ENCODE peak calls at places on chromosome 13, in ten cellular contexts. P is fibroblast of the aortic adventitia, W is heart left ventricle, D is AG09309, L is Caco-2, N is fibroblast of lung, Q is ovary, Z is PC-9, G is cardiac muscle cell, K is heart right ventricle. V is an unnamed sample.

GRCh38 chr13:81874253-81874652 is 1533.3 kb upstream of the SPRY2 start:
- DNase-seq in K (no peak), P (no peak), Q (no peak), N (no peak), G (no peak), W (no peak), D (no peak), L (no peak), Z (no peak), V (no peak)

GRCh38 chr13:98447881-98448641 is 128.8 kb downstream of the STK24 start:
- DNase-seq in G (peak; percentile 82), L (no peak), W (peak; percentile 63), D (no peak), Z (no peak), N (peak; percentile 43), Q (peak; percentile 63), K (peak; percentile 60), P (no peak), V (no peak)

GRCh38 chr13:110907951-110908898 is 6.6 kb downstream of the ANKRD10 start:
- DNase-seq in P (peak; percentile 35), Z (peak; percentile 82), W (no peak), D (no peak), L (peak; percentile 73), Q (no peak), K (no peak), N (no peak), G (no peak), V (peak; percentile 81)

GRCh38 chr13:111558700-111559088 is 238.3 kb downstream of the TEX29 start:
- DNase-seq in N (no peak), Q (no peak), W (no peak), L (no peak), P (no peak), Z (no peak), G (no peak), K (no peak), D (no peak), V (no peak)

GRCh38 chr13:111474136-111475002 is 153.9 kb downstream of the TEX29 start:
- DNase-seq in D (peak; percentile 11), K (no peak), W (no peak), L (no peak), Z (peak; percentile 7), P (peak; percentile 44), N (peak; percentile 57), G (peak; percentile 56), Q (no peak), V (no peak)

GRCh38 chr13:82747331-82747730 is 1134.9 kb downstream of the SLITRK1 start:
- DNase-seq in G (no peak), Z (no peak), Q (no peak), D (no peak), L (no peak), N (no peak), K (no peak), P (peak; percentile 20), W (no peak), V (no peak)

GRCh38 chr13:30752201-30752797 is 17.0 kb downstream of the ALOX5AP start:
- DNase-seq in Q (no peak), G (peak; percentile 60), N (peak; percentile 28), L (no peak), D (no peak), W (peak; percentile 67), P (peak; percentile 62), K (peak; percentile 39), Z (no peak), V (no peak)

GRCh38 chr13:35179494-35179893 is 237.4 kb downstream of the NBEA start:
- DNase-seq in K (no peak), P (peak; percentile 5), Q (no peak), W (no peak), D (no peak), L (no peak), N (no peak), Z (no peak), G (peak; percentile 2), V (no peak)

GRCh38 chr13:50800091-50800739 is 43.3 kb downstream of the DLEU7 start:
- DNase-seq in G (no peak), L (no peak), D (no peak), Q (no peak), W (no peak), N (no peak), K (no peak), Z (no peak), P (no peak), V (no peak)

GRCh38 chr13:42525035-42525504 is 48.9 kb upstream of the TNFSF11 start:
- DNase-seq in Z (no peak), L (no peak), P (peak; percentile 43), G (no peak), Q (no peak), K (no peak), D (no peak), N (peak; percentile 42), W (no peak), V (no peak)

GRCh38 chr13:50584856-50585580 is 258.5 kb downstream of the DLEU7 start:
- DNase-seq in N (no peak), W (no peak), P (no peak), G (no peak), Q (no peak), D (no peak), L (no peak), Z (no peak), K (no peak), V (no peak)

GRCh38 chr13:51784097-51784496 is 19.9 kb downstream of the DHRS12 start:
- DNase-seq in P (no peak), Q (no peak), K (no peak), N (no peak), W (no peak), D (no peak), Z (no peak), G (no peak), L (no peak), V (no peak)

DNA sequence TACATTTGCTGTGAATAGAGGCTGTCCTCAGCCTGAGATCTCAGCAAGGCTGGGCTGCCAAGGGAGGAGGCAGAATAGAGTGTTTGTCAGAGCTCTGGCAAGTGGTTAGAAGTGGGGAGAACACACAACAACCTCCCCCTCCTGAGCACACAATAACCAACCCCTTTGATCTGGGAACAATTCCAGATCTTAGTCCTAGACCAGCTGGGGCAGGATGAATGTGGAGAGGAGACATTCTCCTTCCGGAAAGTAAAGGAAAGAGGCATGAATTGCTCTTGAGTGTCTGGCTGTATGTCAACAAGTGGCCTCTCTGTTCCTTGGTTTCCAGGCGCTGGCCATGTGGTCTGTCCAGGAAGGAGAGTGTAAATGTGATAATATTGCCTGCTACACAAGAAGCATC is 114.9 kb upstream of the TMTC4 start:
- DNase-seq in W (no peak), K (no peak), D (no peak), P (peak; percentile 51), Z (no peak), Q (no peak), L (no peak), G (no peak), N (no peak), V (no peak)
- H3K4me3 ChIP-seq in W (no peak overlapping the region), K (no peak overlapping the region), D (no peak overlapping the region), P (no peak overlapping the region), Z (no peak overlapping the region), Q (no peak overlapping the region), L (no peak overlapping the region), G (no peak overlapping the region), N (no peak overlapping the region), V (no peak overlapping the region)

DNA sequence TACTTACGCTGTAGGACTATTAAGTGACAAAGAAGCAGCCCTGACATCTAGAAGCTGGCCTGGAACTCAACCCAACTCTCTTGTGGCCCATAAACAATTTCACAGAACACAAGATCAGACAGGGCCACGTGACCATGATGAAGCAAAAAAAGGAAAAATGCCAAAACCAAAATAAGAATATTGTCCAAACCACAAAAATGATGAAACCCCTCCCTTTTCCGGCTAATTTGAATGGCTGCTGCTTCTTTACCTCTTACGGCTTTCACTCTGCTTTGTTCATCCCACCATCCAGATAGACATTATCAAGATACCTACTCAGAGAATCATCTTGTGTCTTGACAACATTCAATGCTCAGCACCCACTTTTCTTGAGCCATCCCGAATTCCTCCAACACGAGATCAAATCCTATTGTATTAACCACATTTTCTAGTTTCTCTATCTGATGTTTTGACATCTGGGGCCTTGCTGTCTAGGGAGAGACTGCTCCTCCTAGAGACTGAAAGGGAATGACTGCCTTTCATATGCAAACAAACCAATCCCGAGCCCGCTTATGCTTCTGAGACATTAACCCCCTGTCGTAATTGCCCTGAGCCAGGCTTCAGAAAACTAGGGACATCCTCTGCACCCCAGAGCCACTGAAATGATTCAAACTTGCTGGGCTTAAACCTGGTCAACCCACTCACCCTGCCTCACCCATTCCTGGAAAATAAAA is 186.3 kb downstream of the TDRD3 start:
- DNase-seq in Z (no peak), N (peak; percentile 59), Q (no peak), K (no peak), D (peak; percentile 70), G (no peak), P (peak; percentile 87), L (no peak), W (no peak), V (peak; percentile 19)
- TF ChIP-seq CTCF in Z (no peak), N (peak; percentile 46), Q (no peak), K (no peak), D (peak; percentile 53), G (peak; percentile 46), P (peak; percentile 45), L (no peak), W (no peak), V (no peak)

GRCh38 chr13:66139250-66139649 is 1090.9 kb downstream of the PCDH9 start:
- DNase-seq in G (no peak), N (no peak), D (no peak), Q (no peak), W (no peak), L (no peak), K (no peak), P (no peak), Z (no peak), V (no peak)

GRCh38 chr13:66138172-66138811 is 1091.8 kb downstream of the PCDH9 start:
- DNase-seq in Z (no peak), W (no peak), Q (no peak), N (no peak), K (no peak), L (no peak), G (no peak), D (no peak), P (no peak), V (no peak)

GRCh38 chr13:66137384-66137783 is 1092.8 kb downstream of the PCDH9 start:
- DNase-seq in G (no peak), L (no peak), Q (no peak), D (no peak), K (no peak), P (no peak), Z (no peak), W (no peak), N (no peak), V (no peak)

DNA sequence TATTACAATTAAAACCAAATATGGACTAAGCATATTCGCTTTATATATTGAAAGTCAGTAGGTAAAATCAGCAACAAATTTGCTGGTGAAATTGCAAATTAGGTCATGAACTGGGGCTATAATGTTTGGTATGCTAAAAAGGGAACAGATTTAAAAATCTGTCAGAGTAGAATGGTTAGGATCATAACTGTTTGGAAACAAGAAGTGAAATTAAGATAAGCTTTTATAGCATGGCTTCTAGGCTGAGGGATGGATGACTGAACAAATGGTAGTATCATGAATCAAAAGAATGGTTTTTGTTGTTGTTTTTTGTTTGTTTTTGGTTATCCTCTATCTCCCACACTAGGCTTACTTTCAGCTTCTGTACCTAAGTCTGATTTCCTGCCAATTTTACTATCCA is 1090.4 kb downstream of the PCDH9 start:
- DNase-seq in L (no peak), G (no peak), P (no peak), D (no peak), N (no peak), K (no peak), Q (no peak), W (no peak), Z (no peak), V (no peak)
- H3K4me3 ChIP-seq in L (no peak overlapping the region), G (no peak overlapping the region), P (no peak overlapping the region), D (no peak overlapping the region), N (no peak overlapping the region), K (no peak overlapping the region), Q (no peak overlapping the region), W (no peak overlapping the region), Z (no peak overlapping the region), V (no peak overlapping the region)

GRCh38 chr13:105139380-105140285 is 1395.8 kb downstream of the EFNB2 start:
- DNase-seq in D (no peak), N (peak; percentile 76), Z (peak; percentile 53), P (peak; percentile 0), K (peak; percentile 21), L (peak; percentile 45), G (peak; percentile 13), Q (no peak), W (peak; percentile 48), V (peak; percentile 52)
- TF ChIP-seq CTCF in D (peak; percentile 12), N (peak; percentile 71), Z (peak; percentile 65), P (no peak), K (no peak), L (peak; percentile 67), G (peak; percentile 30), Q (no peak), W (no peak), V (no peak)

V was measured in colonic mucosa.